ENCODE peak calls at places on chromosomes 6 and 20, in four cellular contexts. C, R, Z and F are unnamed samples.

GRCh38 chr6:5728726-5729434 is 277.8 kb downstream of the NRN1 start:
- DNase-seq in C (no peak), Z (no peak), R (no peak), F (no peak)

GRCh38 chr6:56868687-56869086 is 86.2 kb upstream of the BEND6 start:
- DNase-seq in C (no peak), Z (no peak), R (no peak), F (no peak)

GRCh38 chr6:47496935-47497579 is 19.5 kb downstream of the CD2AP start:
- DNase-seq in Z (no peak), C (no peak), R (no peak), F (no peak)

GRCh38 chr20:36549942-36550796 is 8.8 kb downstream of the MYL9 start:
- DNase-seq in C (peak), R (no peak), Z (no peak), F (no peak)

GRCh38 chr6:6696867-6697531 is 108.5 kb downstream of the LY86 start:
- DNase-seq in C (peak), Z (peak), R (peak), F (no peak)

GRCh38 chr6:135183532-135184440 is 2.7 kb downstream of the MYB start:
- DNase-seq in R (peak), C (peak), Z (no peak), F (no peak)

GRCh38 chr6:157535354-157536217 is 154.6 kb downstream of the ZDHHC14 start:
- DNase-seq in C (no peak), Z (no peak), R (no peak), F (no peak)

GRCh38 chr6:31541059-31541657 is 645 bp downstream of the DDX39B start:
- DNase-seq in C (no peak), Z (no peak), R (peak), F (no peak)

GRCh38 chr6:43174263-43175112 is 3.4 kb downstream of the SRF start:
- DNase-seq in C (peak), Z (peak), R (peak), F (peak)

GRCh38 chr6:43173496-43174262 is 2.6 kb downstream of the SRF start:
- DNase-seq in Z (no peak), R (no peak), C (no peak), F (no peak)

GRCh38 chr6:43178150-43178549 is 3.8 kb upstream of the CUL9 start:
- DNase-seq in Z (no peak), C (no peak), R (no peak), F (no peak)

GRCh38 chr6:43175676-43176422 is 4.8 kb downstream of the SRF start:
- DNase-seq in C (peak), Z (no peak), R (no peak), F (no peak)

DNA sequence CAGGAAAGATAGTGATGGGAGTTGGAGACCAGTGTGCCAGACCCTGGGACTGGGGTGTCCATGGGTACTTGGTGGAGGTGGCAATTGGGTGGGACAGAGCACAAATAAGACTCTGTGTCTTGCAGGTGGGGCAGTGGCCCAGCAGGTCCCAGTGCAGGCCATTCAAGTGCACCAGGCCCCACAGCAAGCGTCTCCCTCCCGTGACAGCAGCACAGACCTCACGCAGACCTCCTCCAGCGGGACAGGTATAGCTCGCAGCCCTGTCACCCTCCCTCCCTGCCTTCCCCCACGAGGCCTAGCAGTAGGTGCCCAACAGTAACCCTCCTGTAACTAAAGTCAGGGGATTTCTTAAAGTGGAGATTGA is 5.3 kb downstream of the SRF start:
- DNase-seq in R (no peak), C (no peak), Z (no peak), F (no peak)
- H3K27ac ChIP-seq in R (no peak), C (peak), Z (no peak), F (peak)

DNA sequence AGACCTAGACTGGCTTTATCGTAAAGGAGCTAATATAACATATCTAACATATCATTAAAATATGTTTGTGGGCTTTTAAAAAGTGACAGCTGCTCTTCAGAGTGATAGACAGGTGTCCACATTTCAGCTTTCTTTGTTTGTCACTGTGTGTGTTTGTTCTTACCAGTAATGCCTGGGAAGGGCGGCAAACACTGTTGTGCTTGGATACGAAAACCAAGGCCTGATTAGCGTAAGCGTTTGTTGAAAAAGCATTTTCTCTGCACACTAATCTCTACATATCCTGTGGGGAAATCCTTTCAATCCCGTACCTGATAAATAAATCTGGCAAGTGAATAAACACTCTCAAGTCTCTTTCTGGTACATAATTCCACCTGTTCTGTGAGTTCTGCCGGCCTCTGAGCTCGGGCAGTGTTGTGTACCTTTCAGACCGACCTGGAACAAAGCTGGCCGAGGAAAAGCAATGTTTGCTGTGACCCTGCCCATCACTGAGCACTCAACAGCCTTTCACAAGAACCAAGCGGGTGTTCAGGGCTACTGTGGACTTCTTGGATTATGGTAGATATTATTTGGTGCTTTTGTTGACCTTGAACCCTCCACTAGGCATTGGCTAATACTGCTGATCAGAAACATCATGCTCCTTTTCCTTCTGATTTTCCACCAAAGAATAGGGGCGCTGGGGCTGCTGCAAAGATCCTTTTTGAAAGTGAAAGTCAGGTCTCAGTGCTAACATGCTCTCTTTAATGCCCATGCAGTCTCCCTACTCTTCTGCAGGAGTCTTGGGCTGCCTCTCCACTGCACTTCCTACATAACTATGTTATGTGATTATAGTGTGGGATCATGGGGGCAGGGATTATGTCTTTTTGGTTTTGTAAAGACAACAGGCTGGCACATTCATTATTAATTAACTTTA is 100.4 kb downstream of the CD83 start:
- DNase-seq in R (no peak), Z (no peak), C (no peak), F (no peak)
- H3K27ac ChIP-seq in R (no peak), Z (no peak), C (no peak), F (no peak)

DNA sequence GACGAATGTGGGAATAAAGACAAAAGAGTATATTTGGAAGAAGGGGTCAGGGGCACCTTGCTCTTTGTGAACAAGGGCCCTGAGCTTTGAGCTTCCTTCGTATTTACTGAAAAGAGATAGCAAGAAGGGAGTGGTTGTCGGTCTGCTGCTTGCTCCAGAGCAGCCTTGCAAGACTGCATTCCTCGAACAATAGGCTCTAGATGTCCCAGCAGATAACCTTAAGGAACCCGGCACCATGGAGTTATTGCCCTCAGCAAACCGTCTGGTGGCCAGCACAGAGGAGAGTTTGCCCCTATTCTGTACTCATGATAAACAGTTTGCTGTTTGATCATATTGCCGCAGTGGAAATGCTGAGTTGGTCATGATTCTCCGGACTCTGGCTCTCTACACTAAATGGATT is 22.7 kb downstream of the HLA-DRB1 start:
- DNase-seq in R (no peak), C (no peak), Z (no peak), F (no peak)
- H3K27ac ChIP-seq in R (no peak), C (no peak), Z (no peak), F (no peak)

GRCh38 chr6:27188206-27188884 is 59.2 kb upstream of the PRSS16 start:
- DNase-seq in C (peak), R (peak), Z (peak), F (no peak)
- H3K27ac ChIP-seq in C (peak), R (no peak), Z (peak), F (no peak)

GRCh38 chr20:34337544-34337943 is 25.5 kb upstream of the ITCH start:
- DNase-seq in Z (no peak), R (no peak), C (no peak), F (no peak)

GRCh38 chr20:34334654-34335407 is 28.2 kb upstream of the ITCH start:
- DNase-seq in R (no peak), C (no peak), Z (no peak), F (peak)

GRCh38 chr20:34333786-34334185 is 29.3 kb upstream of the ITCH start:
- DNase-seq in C (no peak), R (no peak), Z (no peak), F (no peak)

GRCh38 chr20:34343458-34344255 is 19.4 kb upstream of the ITCH start:
- DNase-seq in Z (no peak), R (no peak), C (no peak), F (no peak)

GRCh38 chr20:34337982-34338756 is 24.9 kb upstream of the ITCH start:
- DNase-seq in R (no peak), Z (no peak), C (no peak), F (no peak)
- H3K27ac ChIP-seq in R (no peak), Z (no peak), C (no peak), F (peak)

DNA sequence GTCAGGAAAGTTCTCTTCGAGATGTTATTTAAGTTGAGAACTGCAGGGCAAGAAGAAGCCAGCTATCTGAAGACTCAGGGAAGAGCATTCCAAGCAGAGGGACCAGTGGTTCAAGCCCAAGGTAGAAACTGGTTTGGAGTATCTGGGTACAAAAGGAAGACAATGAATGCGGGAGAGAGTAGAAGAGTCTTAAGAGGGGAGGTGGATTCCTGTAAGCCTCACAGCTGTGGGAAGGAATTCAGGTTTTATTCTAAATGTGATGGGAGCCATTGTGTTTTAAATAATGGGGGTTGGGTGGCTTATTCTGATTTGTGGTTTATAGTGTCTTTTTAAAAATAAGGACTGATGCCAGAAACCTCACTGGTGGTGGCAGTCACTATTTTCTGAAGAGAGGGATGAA is 37.6 kb upstream of the TENT5A start:
- DNase-seq in Z (no peak), C (no peak), R (peak), F (no peak)
- H3K27ac ChIP-seq in Z (no peak), C (no peak), R (peak), F (no peak)

DNA sequence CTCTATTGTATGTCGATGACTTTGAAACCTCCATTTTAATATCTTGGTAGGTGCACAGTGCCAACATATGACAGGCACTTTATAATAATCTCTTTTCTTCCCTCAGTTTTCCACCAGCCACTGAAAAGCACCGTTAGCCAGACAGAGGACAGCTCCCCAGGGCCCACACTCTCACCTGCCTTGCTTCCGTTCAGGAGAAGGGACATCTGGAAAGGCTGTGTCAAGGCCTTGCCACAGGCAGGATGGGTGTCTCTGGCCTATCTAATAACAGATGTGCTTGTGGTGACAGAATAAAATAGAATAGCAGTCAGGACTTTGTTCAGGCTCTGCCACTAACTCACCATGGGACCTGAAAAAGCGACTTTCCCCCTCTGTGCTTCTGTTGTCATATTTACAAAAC is 75.5 kb upstream of the CCDC167 start:
- DNase-seq in C (no peak), R (no peak), Z (no peak), F (no peak)
- H3K27ac ChIP-seq in C (no peak), R (no peak), Z (no peak), F (no peak)

DNA sequence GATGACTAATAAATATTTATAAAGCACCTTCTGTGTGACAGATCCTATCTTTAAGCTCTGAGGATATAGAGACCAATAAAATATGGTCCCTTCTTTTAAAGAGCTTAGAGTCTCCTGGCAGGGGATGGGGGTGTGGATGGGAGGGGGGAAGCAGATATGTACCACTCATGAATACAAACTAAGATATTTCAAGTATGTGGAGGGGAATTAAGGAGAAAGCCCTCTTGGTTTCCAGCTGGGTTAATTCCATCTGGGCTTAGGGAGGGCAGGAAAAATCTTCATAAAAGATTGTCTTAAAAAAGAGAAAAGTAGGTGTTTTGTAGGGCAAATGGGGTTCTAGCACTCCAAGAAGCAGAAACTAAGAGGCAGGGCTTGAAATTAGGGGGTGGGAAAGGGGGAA is 21.6 kb upstream of the FBXO9 start:
- DNase-seq in C (no peak), Z (no peak), R (peak), F (no peak)
- H3K27ac ChIP-seq in C (no peak), Z (peak), R (peak), F (no peak)